ENCODE peak calls at places on chromosomes 11 and 22, in eight cellular contexts. M is A549, C is lower lobe of right lung, Q is PC-9, S is cardiac muscle cell, K is ascending aorta, R is astrocyte, D is esophagus squamous epithelium. T is an unnamed sample.

GRCh38 chr11:130839950-130840666 is 76.2 kb downstream of the SNX19 start:
- DNase-seq in M (no peak), C (no peak), Q (no peak), S (peak), K (no peak), R (no peak), D (no peak), T (no peak)

GRCh38 chr22:30204742-30205111 is 41.8 kb downstream of the LIF start:
- DNase-seq in M (no peak), C (no peak), Q (no peak), S (peak), K (no peak), R (peak), D (no peak), T (no peak)

GRCh38 chr22:40426671-40427070 is 56.3 kb downstream of the SGSM3 start:
- DNase-seq in M (no peak), C (no peak), Q (no peak), S (no peak), K (no peak), R (peak), D (no peak), T (no peak)

GRCh38 chr11:26286472-26287066 is 45.4 kb upstream of the ANO3 start:
- DNase-seq in M (no peak), C (no peak), Q (no peak), S (peak), K (no peak), R (peak), D (no peak), T (peak)

GRCh38 chr22:25953276-25953675 is 211.3 kb downstream of the MYO18B start:
- DNase-seq in M (no peak), C (no peak), Q (no peak), S (no peak), K (no peak), R (no peak), D (no peak), T (no peak)

GRCh38 chr11:78323356-78323755 is 94.3 kb downstream of the GAB2 start:
- DNase-seq in M (no peak), C (no peak), Q (no peak), S (no peak), K (no peak), R (no peak), D (no peak), T (no peak)

GRCh38 chr11:3824714-3825472 is 15.9 kb downstream of the RHOG start:
- DNase-seq in M (peak), C (peak), Q (peak), S (peak), K (peak), R (no peak), D (no peak), T (peak)

GRCh38 chr11:69274531-69275016 is 19.4 kb upstream of the MYEOV start:
- DNase-seq in M (no peak), C (peak), Q (peak), S (no peak), K (no peak), R (no peak), D (no peak), T (no peak)

GRCh38 chr11:117879516-117880480 is 3.3 kb upstream of the FXYD6 start:
- DNase-seq in M (no peak), C (no peak), Q (no peak), S (no peak), K (no peak), R (no peak), D (no peak), T (no peak)

GRCh38 chr11:17352925-17353227 is 1.3 kb downstream of the NCR3LG1 start:
- DNase-seq in M (peak), C (peak), Q (peak), S (peak), K (peak), R (no peak), D (no peak), T (peak)

DNA sequence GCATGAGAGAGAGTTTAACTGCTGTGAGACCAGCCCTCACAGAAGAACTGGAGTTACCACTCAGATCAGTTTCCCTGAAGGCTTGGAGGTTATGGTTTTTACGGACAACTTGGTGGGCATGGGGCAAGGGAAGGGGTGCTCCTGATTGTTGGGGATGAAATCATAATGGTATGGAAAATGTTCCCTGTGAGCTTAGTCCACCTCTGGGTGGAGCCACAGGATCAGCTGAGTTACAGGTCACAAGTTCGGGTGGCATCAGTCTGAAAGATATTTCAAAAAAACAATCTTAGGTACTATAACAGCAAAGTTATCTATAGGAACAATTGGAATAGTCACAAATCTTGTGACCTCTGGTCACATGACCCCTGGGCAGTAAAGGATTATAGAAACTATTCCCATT is 162.9 kb downstream of the DLG2 start:
- DNase-seq in M (no peak), C (no peak), Q (no peak), S (no peak), K (no peak), R (no peak), D (no peak), T (no peak)
- TF ChIP-seq CTCF in M (no peak), C (no peak), Q (no peak), S (no peak), K (no peak), R (no peak), D (no peak), T (no peak)

DNA sequence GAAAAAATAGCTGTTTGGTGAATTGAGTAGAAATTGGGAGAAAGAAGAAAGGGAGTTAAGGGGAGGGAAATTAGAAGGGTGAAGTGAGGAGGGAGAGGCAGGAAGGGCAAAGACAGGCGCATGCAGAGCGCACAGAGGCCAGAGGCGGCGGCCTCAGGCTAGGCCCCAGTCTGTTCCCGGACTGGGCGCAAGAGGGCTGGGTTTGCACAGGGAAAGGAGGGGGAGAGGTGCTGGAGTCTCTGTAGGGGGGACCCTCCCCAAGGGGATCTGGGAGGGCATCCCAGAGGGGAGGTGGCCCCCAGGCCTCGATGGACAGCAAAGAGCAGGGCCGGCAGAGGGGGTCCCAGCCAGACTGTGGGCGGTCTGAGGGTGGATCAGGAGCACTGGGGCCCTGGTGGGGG is 1.3 kb upstream of the FLRT1 start:
- DNase-seq in M (no peak), C (no peak), Q (no peak), S (no peak), K (no peak), R (no peak), D (no peak), T (peak)
- TF ChIP-seq CTCF in M (no peak), C (no peak), Q (no peak), S (no peak), K (no peak), R (no peak), D (no peak), T (peak)

GRCh38 chr11:24043842-24044241 is 453.0 kb upstream of the LUZP2 start:
- DNase-seq in M (no peak), C (no peak), Q (no peak), S (no peak), K (no peak), R (no peak), D (no peak), T (no peak)

GRCh38 chr11:24046731-24047130 is 450.1 kb upstream of the LUZP2 start:
- DNase-seq in M (no peak), C (no peak), Q (no peak), S (no peak), K (no peak), R (no peak), D (no peak), T (no peak)
- TF ChIP-seq CTCF in M (no peak), C (no peak), Q (no peak), S (no peak), K (no peak), R (no peak), D (no peak), T (no peak)

GRCh38 chr11:32487270-32487669 is 51.9 kb upstream of the WT1 start:
- DNase-seq in M (peak), C (no peak), Q (peak), S (peak), K (no peak), R (no peak), D (no peak), T (no peak)
- TF ChIP-seq CTCF in M (no peak), C (no peak), Q (peak), S (peak), K (no peak), R (no peak), D (no peak), T (no peak)

GRCh38 chr11:125728969-125729368 is 17.1 kb upstream of the PATE1 start:
- DNase-seq in M (no peak), C (no peak), Q (no peak), S (peak), K (no peak), R (no peak), D (no peak), T (no peak)

GRCh38 chr11:125720781-125721180 is 25.3 kb upstream of the PATE1 start:
- DNase-seq in M (no peak), C (no peak), Q (no peak), S (no peak), K (no peak), R (peak), D (no peak), T (no peak)

GRCh38 chr11:125724125-125724524 is 22.0 kb upstream of the PATE1 start:
- DNase-seq in M (no peak), C (no peak), Q (no peak), S (peak), K (no peak), R (peak), D (no peak), T (no peak)
- TF ChIP-seq CTCF in M (peak), C (no peak), Q (no peak), S (peak), K (peak), R (no peak), D (peak), T (no peak)

GRCh38 chr11:19116971-19117759 is at the start of gene ZDHHC13:
- DNase-seq in M (peak), C (peak), Q (peak), S (peak), K (peak), R (peak), D (peak), T (peak)
- TF ChIP-seq CTCF in M (peak), C (peak), Q (peak), S (peak), K (no peak), R (peak), D (peak), T (peak)